ENCODE peak calls at places on chromosome 9, in ten cellular contexts. One of them, this sample, is unnamed.

GRCh38 chr9:107118873-107119272 is 164.2 kb upstream of the RAD23B start:
- DNase-seq in adipocyte: no peak
- DNase-seq in stomach: no peak
- DNase-seq in H7: no peak
- DNase-seq in neural progenitor cell: no peak
- DNase-seq in left ventricle myocardium inferior: no peak
- DNase-seq in BE2C: no peak
- DNase-seq in BJ: no peak
- DNase-seq in mesendoderm: no peak
- DNase-seq in heart left ventricle: no peak
- DNase-seq in this sample: peak

GRCh38 chr9:127637322-127637847 is 25.3 kb downstream of the STXBP1 start:
- DNase-seq in mesendoderm: no peak
- DNase-seq in stomach: no peak
- DNase-seq in H7: no peak
- DNase-seq in BJ: peak
- DNase-seq in adipocyte: peak
- DNase-seq in BE2C: no peak
- DNase-seq in left ventricle myocardium inferior: no peak
- DNase-seq in heart left ventricle: no peak
- DNase-seq in neural progenitor cell: no peak
- DNase-seq in this sample: no peak

GRCh38 chr9:27534131-27534530 is 4.5 kb upstream of the MOB3B start:
- DNase-seq in BE2C: no peak
- DNase-seq in heart left ventricle: no peak
- DNase-seq in adipocyte: no peak
- DNase-seq in left ventricle myocardium inferior: no peak
- DNase-seq in mesendoderm: no peak
- DNase-seq in neural progenitor cell: no peak
- DNase-seq in stomach: no peak
- DNase-seq in H7: no peak
- DNase-seq in BJ: no peak
- DNase-seq in this sample: no peak

GRCh38 chr9:6512085-6512657 is 99.2 kb downstream of the UHRF2 start:
- DNase-seq in neural progenitor cell: no peak
- DNase-seq in BE2C: no peak
- DNase-seq in left ventricle myocardium inferior: no peak
- DNase-seq in BJ: no peak
- DNase-seq in adipocyte: peak
- DNase-seq in mesendoderm: no peak
- DNase-seq in H7: no peak
- DNase-seq in heart left ventricle: no peak
- DNase-seq in stomach: no peak
- DNase-seq in this sample: no peak

GRCh38 chr9:131217321-131218031 is 58.8 kb downstream of the FAM78A start:
- DNase-seq in heart left ventricle: no peak
- DNase-seq in left ventricle myocardium inferior: no peak
- DNase-seq in stomach: no peak
- DNase-seq in BJ: no peak
- DNase-seq in adipocyte: no peak
- DNase-seq in neural progenitor cell: no peak
- DNase-seq in H7: no peak
- DNase-seq in BE2C: no peak
- DNase-seq in mesendoderm: no peak
- DNase-seq in this sample: no peak

GRCh38 chr9:35426627-35427026 is 63.3 kb upstream of the RUSC2 start:
- DNase-seq in heart left ventricle: no peak
- DNase-seq in mesendoderm: no peak
- DNase-seq in left ventricle myocardium inferior: no peak
- DNase-seq in adipocyte: no peak
- DNase-seq in BJ: no peak
- DNase-seq in BE2C: no peak
- DNase-seq in neural progenitor cell: no peak
- DNase-seq in stomach: no peak
- DNase-seq in H7: no peak
- DNase-seq in this sample: no peak

GRCh38 chr9:89463986-89464901 is 33.7 kb downstream of the SEMA4D start:
- DNase-seq in BE2C: no peak
- DNase-seq in heart left ventricle: no peak
- DNase-seq in stomach: peak
- DNase-seq in mesendoderm: no peak
- DNase-seq in neural progenitor cell: no peak
- DNase-seq in adipocyte: no peak
- DNase-seq in BJ: no peak
- DNase-seq in H7: peak
- DNase-seq in left ventricle myocardium inferior: no peak
- DNase-seq in this sample: no peak

GRCh38 chr9:73347720-73348119 is 196.1 kb downstream of the ANXA1 start:
- DNase-seq in adipocyte: no peak
- DNase-seq in BJ: no peak
- DNase-seq in BE2C: no peak
- DNase-seq in neural progenitor cell: no peak
- DNase-seq in stomach: no peak
- DNase-seq in heart left ventricle: no peak
- DNase-seq in H7: no peak
- DNase-seq in mesendoderm: peak
- DNase-seq in left ventricle myocardium inferior: no peak
- DNase-seq in this sample: no peak

GRCh38 chr9:96186601-96187011 is 115.4 kb downstream of the HSD17B3 start:
- DNase-seq in neural progenitor cell: peak
- DNase-seq in left ventricle myocardium inferior: no peak
- DNase-seq in BJ: no peak
- DNase-seq in heart left ventricle: no peak
- DNase-seq in BE2C: no peak
- DNase-seq in adipocyte: no peak
- DNase-seq in mesendoderm: peak
- DNase-seq in H7: peak
- DNase-seq in stomach: peak
- DNase-seq in this sample: no peak

DNA sequence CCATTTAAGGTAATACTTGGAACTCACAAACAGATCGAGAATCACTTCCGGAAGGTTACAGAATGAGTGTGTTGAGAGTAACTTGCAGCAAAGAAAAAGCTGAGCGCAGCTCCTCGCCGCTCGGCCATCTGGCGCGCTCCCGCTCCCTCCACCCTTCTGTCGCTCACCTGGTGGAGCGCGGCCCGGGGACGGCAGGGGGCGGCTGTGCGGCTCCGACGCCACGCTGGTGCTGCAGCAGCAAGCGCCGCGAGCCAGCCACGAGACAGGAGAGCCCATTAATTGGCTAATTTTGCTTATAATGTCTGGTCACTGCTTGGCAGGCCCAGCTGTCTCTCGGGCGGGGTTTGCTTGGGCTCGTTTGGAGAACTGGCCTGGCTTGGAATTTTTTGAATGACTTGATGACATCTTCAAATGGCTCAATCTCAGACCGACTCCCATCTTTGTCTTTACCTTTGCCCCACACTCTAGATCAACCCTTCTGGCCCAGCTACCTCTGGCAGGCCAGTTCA is 601.8 kb downstream of the CCDC171 start:
- DNase-seq in neural progenitor cell: peak
- DNase-seq in BJ: no peak
- DNase-seq in mesendoderm: peak
- DNase-seq in stomach: peak
- DNase-seq in BE2C: no peak
- DNase-seq in left ventricle myocardium inferior: peak
- DNase-seq in H7: peak
- DNase-seq in heart left ventricle: no peak
- DNase-seq in adipocyte: no peak
- DNase-seq in this sample: peak
- H3K4me3 ChIP-seq in neural progenitor cell: peak
- H3K4me3 ChIP-seq in BJ: no peak
- H3K4me3 ChIP-seq in mesendoderm: no peak
- H3K4me3 ChIP-seq in stomach: no peak
- H3K4me3 ChIP-seq in BE2C: no peak
- H3K4me3 ChIP-seq in left ventricle myocardium inferior: peak
- H3K4me3 ChIP-seq in H7: peak
- H3K4me3 ChIP-seq in heart left ventricle: no peak
- H3K4me3 ChIP-seq in adipocyte: peak
- H3K4me3 ChIP-seq in this sample: peak

GRCh38 chr9:91047993-91048607 is 246.5 kb downstream of the SYK start:
- DNase-seq in adipocyte: peak
- DNase-seq in BE2C: no peak
- DNase-seq in BJ: peak
- DNase-seq in H7: no peak
- DNase-seq in stomach: no peak
- DNase-seq in mesendoderm: no peak
- DNase-seq in left ventricle myocardium inferior: no peak
- DNase-seq in heart left ventricle: no peak
- DNase-seq in neural progenitor cell: no peak
- DNase-seq in this sample: no peak

GRCh38 chr9:91045036-91045435 is 243.4 kb downstream of the SYK start:
- DNase-seq in BJ: no peak
- DNase-seq in adipocyte: no peak
- DNase-seq in heart left ventricle: no peak
- DNase-seq in BE2C: no peak
- DNase-seq in left ventricle myocardium inferior: no peak
- DNase-seq in stomach: no peak
- DNase-seq in neural progenitor cell: no peak
- DNase-seq in H7: no peak
- DNase-seq in mesendoderm: no peak
- DNase-seq in this sample: no peak

GRCh38 chr9:91044354-91044753 is 242.7 kb downstream of the SYK start:
- DNase-seq in BE2C: no peak
- DNase-seq in left ventricle myocardium inferior: no peak
- DNase-seq in stomach: no peak
- DNase-seq in BJ: no peak
- DNase-seq in adipocyte: no peak
- DNase-seq in H7: no peak
- DNase-seq in neural progenitor cell: no peak
- DNase-seq in mesendoderm: no peak
- DNase-seq in heart left ventricle: no peak
- DNase-seq in this sample: no peak

GRCh38 chr9:91048739-91049138 is 247.1 kb downstream of the SYK start:
- DNase-seq in stomach: no peak
- DNase-seq in left ventricle myocardium inferior: no peak
- DNase-seq in adipocyte: no peak
- DNase-seq in mesendoderm: no peak
- DNase-seq in heart left ventricle: no peak
- DNase-seq in H7: no peak
- DNase-seq in neural progenitor cell: no peak
- DNase-seq in BJ: no peak
- DNase-seq in BE2C: no peak
- DNase-seq in this sample: no peak

GRCh38 chr9:91047529-91047928 is 245.9 kb downstream of the SYK start:
- DNase-seq in stomach: no peak
- DNase-seq in BE2C: no peak
- DNase-seq in BJ: no peak
- DNase-seq in heart left ventricle: no peak
- DNase-seq in mesendoderm: no peak
- DNase-seq in neural progenitor cell: no peak
- DNase-seq in adipocyte: no peak
- DNase-seq in H7: no peak
- DNase-seq in left ventricle myocardium inferior: no peak
- DNase-seq in this sample: no peak
- H3K4me3 ChIP-seq in stomach: no peak
- H3K4me3 ChIP-seq in BE2C: no peak
- H3K4me3 ChIP-seq in BJ: no peak
- H3K4me3 ChIP-seq in heart left ventricle: no peak
- H3K4me3 ChIP-seq in mesendoderm: no peak
- H3K4me3 ChIP-seq in neural progenitor cell: no peak
- H3K4me3 ChIP-seq in adipocyte: peak
- H3K4me3 ChIP-seq in H7: no peak
- H3K4me3 ChIP-seq in left ventricle myocardium inferior: no peak
- H3K4me3 ChIP-seq in this sample: no peak

GRCh38 chr9:134329576-134329855 is 3.3 kb downstream of the RXRA start:
- DNase-seq in neural progenitor cell: no peak
- DNase-seq in stomach: no peak
- DNase-seq in H7: no peak
- DNase-seq in BE2C: no peak
- DNase-seq in heart left ventricle: peak
- DNase-seq in adipocyte: no peak
- DNase-seq in left ventricle myocardium inferior: peak
- DNase-seq in mesendoderm: no peak
- DNase-seq in BJ: no peak
- DNase-seq in this sample: no peak

GRCh38 chr9:134327671-134328231 is 1.5 kb downstream of the RXRA start:
- DNase-seq in left ventricle myocardium inferior: peak
- DNase-seq in heart left ventricle: peak
- DNase-seq in mesendoderm: no peak
- DNase-seq in neural progenitor cell: no peak
- DNase-seq in H7: peak
- DNase-seq in BJ: no peak
- DNase-seq in adipocyte: no peak
- DNase-seq in stomach: no peak
- DNase-seq in BE2C: no peak
- DNase-seq in this sample: no peak

GRCh38 chr9:134326754-134327526 is 685 bp downstream of the RXRA start:
- DNase-seq in neural progenitor cell: peak
- DNase-seq in mesendoderm: peak
- DNase-seq in H7: peak
- DNase-seq in heart left ventricle: peak
- DNase-seq in BE2C: peak
- DNase-seq in stomach: no peak
- DNase-seq in left ventricle myocardium inferior: peak
- DNase-seq in BJ: no peak
- DNase-seq in adipocyte: peak
- DNase-seq in this sample: no peak

GRCh38 chr9:134328841-134329575 is 2.8 kb downstream of the RXRA start:
- DNase-seq in stomach: peak
- DNase-seq in H7: peak
- DNase-seq in BE2C: no peak
- DNase-seq in BJ: no peak
- DNase-seq in neural progenitor cell: peak
- DNase-seq in left ventricle myocardium inferior: peak
- DNase-seq in mesendoderm: no peak
- DNase-seq in adipocyte: no peak
- DNase-seq in heart left ventricle: peak
- DNase-seq in this sample: no peak

DNA sequence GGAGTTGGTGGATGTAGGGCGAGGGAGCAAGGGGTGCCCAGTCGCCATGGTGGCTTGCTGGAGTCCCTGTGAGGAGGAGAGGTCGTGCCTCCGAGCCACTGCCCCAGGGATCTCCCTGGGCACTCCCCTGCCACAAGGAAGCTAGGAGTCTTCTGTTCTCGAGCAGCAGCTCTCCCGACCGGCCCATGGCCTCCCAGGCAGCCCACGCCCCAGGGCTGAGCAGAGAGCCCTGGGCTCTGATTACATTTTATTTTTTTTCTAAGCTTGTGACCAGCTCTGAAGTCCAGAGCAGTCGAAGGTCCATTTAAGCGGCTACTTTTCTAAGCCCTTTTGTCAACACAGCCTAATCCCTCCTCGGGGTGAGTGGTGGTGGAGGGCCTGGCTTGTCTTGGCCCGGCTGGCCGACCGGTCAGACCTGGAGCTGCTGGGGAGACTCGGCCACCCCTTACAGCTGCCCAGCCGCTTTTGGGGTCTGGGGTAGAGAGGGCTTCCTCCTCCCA is 2.1 kb downstream of the RXRA start:
- DNase-seq in BE2C: no peak
- DNase-seq in left ventricle myocardium inferior: peak
- DNase-seq in H7: peak
- DNase-seq in neural progenitor cell: peak
- DNase-seq in adipocyte: peak
- DNase-seq in mesendoderm: no peak
- DNase-seq in BJ: no peak
- DNase-seq in stomach: peak
- DNase-seq in heart left ventricle: peak
- DNase-seq in this sample: peak
- H3K4me3 ChIP-seq in BE2C: no peak
- H3K4me3 ChIP-seq in left ventricle myocardium inferior: peak
- H3K4me3 ChIP-seq in H7: no peak
- H3K4me3 ChIP-seq in neural progenitor cell: peak
- H3K4me3 ChIP-seq in adipocyte: peak
- H3K4me3 ChIP-seq in mesendoderm: no peak
- H3K4me3 ChIP-seq in BJ: peak
- H3K4me3 ChIP-seq in stomach: peak
- H3K4me3 ChIP-seq in heart left ventricle: peak
- H3K4me3 ChIP-seq in this sample: peak

GRCh38 chr9:134162926-134163373 is 1.4 kb downstream of the RNU6ATAC start:
- DNase-seq in mesendoderm: no peak
- DNase-seq in neural progenitor cell: no peak
- DNase-seq in BJ: no peak
- DNase-seq in stomach: no peak
- DNase-seq in left ventricle myocardium inferior: no peak
- DNase-seq in H7: no peak
- DNase-seq in heart left ventricle: no peak
- DNase-seq in adipocyte: no peak
- DNase-seq in BE2C: no peak
- DNase-seq in this sample: no peak
- H3K4me3 ChIP-seq in mesendoderm: no peak
- H3K4me3 ChIP-seq in neural progenitor cell: no peak
- H3K4me3 ChIP-seq in BJ: no peak
- H3K4me3 ChIP-seq in stomach: no peak
- H3K4me3 ChIP-seq in left ventricle myocardium inferior: no peak
- H3K4me3 ChIP-seq in H7: no peak
- H3K4me3 ChIP-seq in heart left ventricle: no peak
- H3K4me3 ChIP-seq in adipocyte: peak
- H3K4me3 ChIP-seq in BE2C: no peak
- H3K4me3 ChIP-seq in this sample: no peak

This sample was measured in WERI-Rb-1.